ENCODE peak calls at places on chromosomes 6 and 20, in four cellular contexts. D is endothelial cell; V is stimulated activated effector memory CD8-positive, alpha-beta T cell treated with anti-CD3 and anti-CD28 coated beads, Interleukin-12 subunit alpha, Interleukin-12 subunit beta, amount 100 ng/mL, for 72 hours; H is CD4-positive, alpha-beta T cell. T is an unnamed sample.

GRCh38 chr20:34522969-34523871 is 7.0 kb downstream of the DYNLRB1 start:
- DNase-seq in D (peak), V (peak), H (peak), T (peak)

GRCh38 chr20:8735674-8736073 is 333.2 kb upstream of the PLCB4 start:
- DNase-seq in D (no peak), V (no peak), H (no peak), T (no peak)

GRCh38 chr20:61519488-61519887 is 267.4 kb downstream of the CDH4 start:
- DNase-seq in D (no peak), V (no peak), H (no peak), T (no peak)

GRCh38 chr6:25218346-25218745 is 60.8 kb upstream of the CARMIL1 start:
- DNase-seq in D (no peak), V (no peak), H (no peak), T (no peak)

GRCh38 chr20:57435498-57436222 is 44.5 kb downstream of the RBM38 start:
- DNase-seq in D (no peak), V (no peak), H (peak), T (peak)

GRCh38 chr6:43383021-43383667 is 13.7 kb upstream of the ZNF318 start:
- DNase-seq in D (no peak), V (no peak), H (no peak), T (no peak)

GRCh38 chr20:63495771-63496403 is 3.0 kb downstream of the EEF1A2 start:
- DNase-seq in D (peak), V (peak), H (peak), T (peak)

GRCh38 chr20:14989891-14990290 is 652.5 kb upstream of the FLRT3 start:
- DNase-seq in D (no peak), V (no peak), H (no peak), T (no peak)

GRCh38 chr20:58264271-58264670 is 35.8 kb upstream of the ANKRD60 start:
- DNase-seq in D (no peak), V (no peak), H (no peak), T (no peak)

GRCh38 chr6:111692327-111693164 is 86.9 kb upstream of the TRAF3IP2 start:
- DNase-seq in D (no peak), V (no peak), H (no peak), T (no peak)

GRCh38 chr6:138004423-138005287 is 102.6 kb downstream of the PERP start:
- DNase-seq in D (peak), V (no peak), H (no peak), T (no peak)

GRCh38 chr6:129555206-129555832 is 154.7 kb downstream of the ARHGAP18 start:
- DNase-seq in D (no peak), V (no peak), H (no peak), T (no peak)

GRCh38 chr6:47097092-47097945 is 55.2 kb upstream of the ADGRF1 start:
- DNase-seq in D (peak), V (no peak), H (no peak), T (peak)

GRCh38 chr6:145551164-145551563 is 184.2 kb downstream of the EPM2A start:
- DNase-seq in D (no peak), V (no peak), H (no peak), T (no peak)

GRCh38 chr6:130670142-130670541 is 157.1 kb upstream of the SMLR1 start:
- DNase-seq in D (no peak), V (no peak), H (no peak), T (no peak)

GRCh38 chr20:12358006-12358654 is 440.4 kb downstream of the BTBD3 start:
- DNase-seq in D (no peak), V (no peak), H (no peak), T (no peak)

GRCh38 chr20:13029687-13030510 is 21.1 kb downstream of the SPTLC3 start:
- DNase-seq in D (no peak), V (no peak), H (no peak), T (no peak)

GRCh38 chr6:170107606-170108222 is 183.2 kb downstream of the DLL1 start:
- DNase-seq in D (no peak), V (peak), H (no peak), T (no peak)

GRCh38 chr20:10094566-10095173 is 59.9 kb downstream of the ANKEF1 start:
- DNase-seq in D (no peak), V (no peak), H (no peak), T (no peak)